ENCODE peak calls at places on chromosomes 1 and 21, in six cellular contexts. Z is cardiac muscle cell, Q is heart left ventricle, N is BJ, K is kidney epithelial cell, F is suprapubic skin. I is an unnamed sample.

GRCh38 chr1:54569339-54569738 is 21.3 kb downstream of the ACOT11 start:
- DNase-seq in K (no peak), Z (peak), N (peak), F (no peak), Q (peak), I (no peak)

GRCh38 chr1:233482388-233482787 is 131.5 kb upstream of the KCNK1 start:
- DNase-seq in Q (no peak), F (no peak), N (no peak), Z (no peak), K (no peak), I (no peak)

GRCh38 chr1:233433436-233434213 is 106.1 kb downstream of the MAP3K21 start:
- DNase-seq in F (no peak), N (no peak), Q (no peak), Z (peak), K (no peak), I (no peak)

GRCh38 chr21:32306021-32306780 is 7.5 kb downstream of the MRAP start:
- DNase-seq in Q (no peak), N (no peak), Z (peak), K (no peak), F (no peak), I (peak)

GRCh38 chr1:3584915-3585314 is 26.4 kb downstream of the MEGF6 start:
- DNase-seq in Q (no peak), K (no peak), N (no peak), F (no peak), Z (no peak), I (no peak)

GRCh38 chr21:38788275-38788911 is 17.3 kb upstream of the ETS2 start:
- DNase-seq in Z (peak), F (no peak), N (no peak), K (no peak), Q (no peak), I (no peak)

GRCh38 chr1:227134686-227135314 is 183.5 kb downstream of the CDC42BPA start:
- DNase-seq in F (no peak), N (no peak), Q (no peak), Z (peak), K (no peak), I (no peak)

GRCh38 chr1:225892307-225892706 is 3.4 kb upstream of the LEFTY1 start:
- DNase-seq in F (no peak), Q (no peak), Z (no peak), N (no peak), K (no peak), I (no peak)

GRCh38 chr1:11523746-11524464 is 45.0 kb downstream of the DISP3 start:
- DNase-seq in F (peak), N (no peak), K (no peak), Z (no peak), Q (no peak), I (no peak)

GRCh38 chr1:165060285-165060793 is 296.2 kb downstream of the LMX1A start:
- DNase-seq in Q (no peak), F (no peak), N (no peak), K (no peak), Z (no peak), I (no peak)

GRCh38 chr1:30353637-30354036 is 369.7 kb downstream of the MATN1 start:
- DNase-seq in N (no peak), F (no peak), Q (no peak), K (no peak), Z (peak), I (no peak)

GRCh38 chr1:1358433-1359201 is at the start of gene MXRA8:
- DNase-seq in K (no peak), Z (peak), N (peak), Q (peak), F (no peak), I (peak)

GRCh38 chr1:1043921-1044320 is 24.0 kb downstream of the AGRN start:
- DNase-seq in N (no peak), K (no peak), Z (no peak), Q (no peak), F (no peak), I (no peak)

GRCh38 chr21:38993561-38993960 is 187.8 kb downstream of the ETS2 start:
- DNase-seq in F (no peak), Z (peak), K (no peak), Q (peak), N (no peak), I (no peak)

GRCh38 chr1:96096138-96097011 is 625.2 kb upstream of the PTBP2 start:
- DNase-seq in Q (no peak), N (no peak), Z (no peak), K (no peak), F (no peak), I (no peak)

GRCh38 chr1:9601942-9602793 is 13.5 kb downstream of the TMEM201 start:
- DNase-seq in Q (no peak), Z (no peak), F (no peak), N (no peak), K (no peak), I (no peak)

GRCh38 chr1:178168535-178168934 is 74.6 kb downstream of the RASAL2 start:
- DNase-seq in Z (peak), K (no peak), Q (no peak), N (no peak), F (no peak), I (no peak)

GRCh38 chr1:226653311-226653921 is 85.7 kb downstream of the ITPKB start:
- DNase-seq in N (no peak), K (no peak), Z (no peak), Q (no peak), F (no peak), I (no peak)

GRCh38 chr1:12038356-12039140 is 19.2 kb downstream of the MIIP start:
- DNase-seq in K (no peak), F (no peak), Q (no peak), Z (peak), N (no peak), I (no peak)

GRCh38 chr1:234238060-234238459 is 135.2 kb upstream of the COA6 start:
- DNase-seq in F (no peak), Z (no peak), N (no peak), K (no peak), Q (no peak), I (no peak)

GRCh38 chr1:2528966-2529750 is 905 bp downstream of the HES5 start:
- DNase-seq in K (no peak), F (no peak), Z (no peak), N (no peak), Q (peak), I (no peak)

GRCh38 chr1:38029725-38030511 is 16.7 kb downstream of the POU3F1 start:
- DNase-seq in Z (peak), F (no peak), N (no peak), Q (no peak), K (peak), I (no peak)

GRCh38 chr1:195251900-195252299 is 1356.3 kb downstream of the KCNT2 start:
- DNase-seq in Z (no peak), F (no peak), K (no peak), Q (no peak), N (no peak), I (no peak)

GRCh38 chr1:12188657-12189327 is 22.0 kb downstream of the TNFRSF1B start:
- DNase-seq in Z (no peak), F (no peak), N (no peak), K (no peak), Q (no peak), I (no peak)

GRCh38 chr1:23743287-23744052 is at the start of gene ELOA:
- DNase-seq in N (no peak), K (no peak), Z (peak), Q (peak), F (peak), I (peak)

GRCh38 chr1:21333824-21334213 is 43.6 kb upstream of the ECE1 start:
- DNase-seq in Q (no peak), F (no peak), N (no peak), K (no peak), Z (no peak), I (no peak)
- H3K4me3 ChIP-seq in Q (no peak), F (peak), N (peak), K (no peak), Z (no peak), I (no peak)

GRCh38 chr1:230312676-230313075 is 113.5 kb downstream of the PGBD5 start:
- DNase-seq in Q (no peak), Z (no peak), F (peak), K (no peak), N (no peak), I (no peak)

GRCh38 chr1:230314142-230314470 is 112.0 kb downstream of the PGBD5 start:
- DNase-seq in F (peak), K (no peak), Z (no peak), Q (no peak), N (no peak), I (no peak)

GRCh38 chr1:230313453-230314141 is 112.5 kb downstream of the PGBD5 start:
- DNase-seq in K (no peak), Z (no peak), F (no peak), Q (no peak), N (no peak), I (no peak)

GRCh38 chr1:230316864-230317745 is 109.0 kb downstream of the PGBD5 start:
- DNase-seq in Z (no peak), K (no peak), Q (no peak), N (no peak), F (peak), I (no peak)

DNA sequence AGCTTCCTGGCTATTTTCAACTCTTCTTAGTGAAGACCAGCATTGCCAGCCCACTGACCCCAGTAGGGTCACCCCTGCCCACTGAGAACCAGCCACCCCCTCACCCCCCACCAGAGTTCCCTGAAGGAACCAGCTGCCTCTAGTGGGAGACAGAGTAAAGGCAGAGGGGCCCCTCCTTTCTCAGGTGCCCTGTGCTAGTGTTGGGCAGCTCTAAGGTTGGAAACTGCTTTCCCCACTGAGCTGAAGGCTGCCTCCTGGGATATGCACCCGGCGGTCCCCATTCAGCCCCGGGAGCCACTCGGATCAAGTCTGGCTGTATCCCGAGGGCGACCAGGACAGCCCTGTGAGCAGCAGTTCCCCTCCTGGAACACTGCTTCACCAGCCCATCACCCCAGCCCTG is 111.0 kb downstream of the PGBD5 start:
- DNase-seq in N (no peak), F (peak), Q (no peak), K (no peak), Z (no peak), I (no peak)
- TF ChIP-seq CTCF in N (no peak), F (no peak), Q (no peak), K (peak), Z (no peak), I (no peak)

GRCh38 chr1:168157638-168158037 is 20.9 kb upstream of the GPR161 start:
- DNase-seq in N (no peak), F (no peak), K (no peak), Q (no peak), Z (no peak), I (no peak)

GRCh38 chr1:168161459-168161858 is 17.3 kb upstream of the TIPRL start:
- DNase-seq in F (no peak), K (no peak), Q (no peak), N (no peak), Z (peak), I (no peak)

GRCh38 chr1:168159251-168159650 is 19.5 kb upstream of the TIPRL start:
- DNase-seq in F (no peak), N (no peak), Z (peak), K (no peak), Q (no peak), I (no peak)

GRCh38 chr1:168163670-168164069 is 15.1 kb upstream of the TIPRL start:
- DNase-seq in Z (no peak), Q (no peak), N (no peak), F (no peak), K (no peak), I (no peak)

DNA sequence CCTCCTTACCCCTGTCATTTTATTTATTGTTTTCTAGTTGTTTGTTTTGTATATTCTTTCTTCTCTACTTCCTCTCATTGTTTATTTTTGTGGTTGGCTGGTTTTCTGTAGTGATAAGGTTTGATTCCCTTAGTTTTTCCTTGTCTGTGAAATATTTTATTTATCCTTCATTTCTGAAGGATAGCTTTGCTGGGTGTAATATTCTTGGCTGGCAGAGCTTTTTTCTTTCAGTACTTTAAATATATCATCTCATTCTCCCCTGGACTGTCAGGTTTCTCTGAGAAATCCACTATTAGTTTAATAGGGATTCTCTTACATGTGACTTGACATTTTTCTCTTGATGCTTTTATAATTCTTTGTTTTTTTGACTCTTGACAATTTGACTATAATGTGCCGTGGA is 18.8 kb upstream of the TIPRL start:
- DNase-seq in Z (no peak), F (no peak), N (no peak), Q (no peak), K (no peak), I (no peak)
- H3K4me3 ChIP-seq in Z (no peak), F (no peak), N (no peak), Q (no peak), K (no peak), I (no peak)

GRCh38 chr1:99955375-99955774 is 14.4 kb upstream of the SLC35A3 start:
- DNase-seq in Z (no peak), N (no peak), F (no peak), K (no peak), Q (no peak), I (no peak)

GRCh38 chr1:99952522-99952921 is 17.3 kb upstream of the SLC35A3 start:
- DNase-seq in Z (no peak), N (no peak), Q (no peak), K (no peak), F (no peak), I (no peak)

GRCh38 chr1:99957818-99958217 is 12.0 kb upstream of the SLC35A3 start:
- DNase-seq in Z (no peak), N (no peak), Q (no peak), F (no peak), K (no peak), I (no peak)

GRCh38 chr1:99956755-99957154 is 13.0 kb upstream of the SLC35A3 start:
- DNase-seq in K (no peak), F (no peak), Z (peak), Q (no peak), N (peak), I (no peak)
- TF ChIP-seq CTCF in K (no peak), F (no peak), Z (peak), Q (no peak), N (peak), I (no peak)

DNA sequence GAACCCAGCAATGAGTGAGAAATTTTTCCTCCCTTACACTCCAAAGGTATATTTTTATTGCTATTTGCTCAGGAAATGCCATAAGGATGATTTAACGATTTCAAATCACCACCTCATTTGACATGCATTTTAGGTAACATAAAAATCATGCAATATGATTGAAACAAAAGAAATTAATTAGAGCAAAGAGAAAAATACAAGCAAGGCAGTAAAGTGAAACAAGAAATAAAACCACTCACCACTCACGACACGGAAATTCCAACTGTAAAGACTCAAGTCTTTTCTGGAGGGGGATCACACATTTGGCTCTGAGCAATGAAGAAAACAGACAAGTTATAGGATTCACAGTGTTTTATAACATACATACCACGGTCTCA is 86.8 kb upstream of the ARHGAP29 start:
- DNase-seq in Z (no peak), K (no peak), N (no peak), Q (no peak), F (no peak), I (no peak)
- H3K4me3 ChIP-seq in Z (no peak), K (no peak), N (no peak), Q (no peak), F (no peak), I (no peak)

GRCh38 chr1:159851386-159851785 is 11.1 kb downstream of the VSIG8 start:
- DNase-seq in K (no peak), F (no peak), Z (no peak), Q (no peak), N (no peak), I (no peak)
- TF ChIP-seq CTCF in K (no peak), F (no peak), Z (peak), Q (no peak), N (no peak), I (no peak)

GRCh38 chr1:153680120-153680403 is 1.6 kb downstream of the NPR1 start:
- DNase-seq in N (no peak), Z (no peak), K (no peak), Q (no peak), F (no peak), I (no peak)
- H3K4me3 ChIP-seq in N (no peak), Z (no peak), K (peak), Q (peak), F (peak), I (no peak)

GRCh38 chr1:203091761-203092330 is 6.0 kb upstream of the MYOG start:
- DNase-seq in F (no peak), N (no peak), Z (no peak), K (no peak), Q (no peak), I (no peak)
- TF ChIP-seq CTCF in F (no peak), N (no peak), Z (no peak), K (no peak), Q (no peak), I (no peak)

GRCh38 chr1:201741763-201742342 is 87.1 kb upstream of the IPO9 start:
- DNase-seq in N (no peak), K (no peak), F (no peak), Z (no peak), Q (no peak), I (no peak)

GRCh38 chr1:201739492-201740085 is 89.4 kb upstream of the IPO9 start:
- DNase-seq in K (no peak), Q (peak), F (peak), Z (peak), N (no peak), I (peak)

GRCh38 chr1:201739054-201739453 is 89.9 kb upstream of the IPO9 start:
- DNase-seq in K (no peak), Q (no peak), F (no peak), N (no peak), Z (peak), I (no peak)

GRCh38 chr1:201740609-201741231 is 88.2 kb upstream of the IPO9 start:
- DNase-seq in N (no peak), K (no peak), Q (no peak), Z (peak), F (no peak), I (no peak)

DNA sequence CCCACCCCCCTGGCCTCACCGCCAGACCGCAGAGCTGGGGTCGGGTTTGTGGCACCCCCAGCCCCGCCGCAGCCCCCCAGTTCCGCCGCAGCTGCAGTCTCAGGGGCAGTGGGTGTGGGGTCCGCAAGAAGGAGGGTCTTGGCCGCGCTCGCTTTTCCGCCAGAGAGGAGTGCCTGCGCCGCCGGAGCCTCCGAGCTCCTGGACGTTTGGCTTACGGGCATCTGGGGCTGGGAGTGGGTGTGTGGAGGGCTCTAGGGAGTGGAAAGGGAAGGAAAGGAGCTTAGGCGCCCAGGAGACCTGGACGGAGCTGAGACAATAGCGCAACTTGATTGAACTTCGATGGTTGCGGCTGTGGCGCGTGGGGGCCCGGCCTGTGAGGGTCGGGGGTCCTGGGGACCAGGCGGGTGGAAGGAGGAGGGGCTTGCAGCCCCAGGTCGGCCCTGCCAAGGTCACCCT is 88.8 kb upstream of the IPO9 start:
- DNase-seq in K (no peak), N (no peak), Q (no peak), F (no peak), Z (no peak), I (no peak)
- H3K4me3 ChIP-seq in K (peak), N (peak), Q (peak), F (peak), Z (peak), I (peak)